ENCODE peak calls at places on chromosomes 12 and 14, in four cellular contexts. Y, Q, U and R are unnamed samples.

GRCh38 chr12:130686511-130686981 is 29.6 kb downstream of the RIMBP2 start:
- DNase-seq in Y (no peak), Q (no peak), U (no peak), R (no peak)

GRCh38 chr14:73457935-73458218 is 469 bp downstream of the NUMB start:
- DNase-seq in Y (no peak), Q (peak), U (no peak), R (no peak)

GRCh38 chr12:9741726-9742125 is 8.8 kb upstream of the CLECL1 start:
- DNase-seq in Y (no peak), Q (no peak), U (peak), R (no peak)

GRCh38 chr12:13592063-13592942 is 389.1 kb downstream of the GRIN2B start:
- DNase-seq in Y (no peak), Q (no peak), U (no peak), R (no peak)

GRCh38 chr12:2294651-2295475 is 242.1 kb downstream of the CACNA1C start:
- DNase-seq in Y (peak), Q (no peak), U (peak), R (no peak)

GRCh38 chr14:77615231-77616132 is 955 bp downstream of the SPTLC2 start:
- DNase-seq in Y (no peak), Q (peak), U (peak), R (no peak)

GRCh38 chr14:56715938-56716337 is 94.3 kb downstream of the OTX2 start:
- DNase-seq in Y (no peak), Q (no peak), U (no peak), R (no peak)

GRCh38 chr14:92719421-92719820 is 29.0 kb downstream of the LGMN start:
- DNase-seq in Y (no peak), Q (no peak), U (no peak), R (no peak)

GRCh38 chr12:70744133-70744532 is 106.9 kb upstream of the PTPRB start:
- DNase-seq in Y (no peak), Q (no peak), U (no peak), R (no peak)

GRCh38 chr14:63398952-63399351 is 80.2 kb upstream of the GPHB5 start:
- DNase-seq in Y (no peak), Q (no peak), U (no peak), R (no peak)

GRCh38 chr12:70246580-70246979 is 3.3 kb downstream of the CNOT2 start:
- DNase-seq in Y (no peak), Q (no peak), U (no peak), R (no peak)

GRCh38 chr14:64005822-64006221 is 153.0 kb downstream of the SYNE2 start:
- DNase-seq in Y (no peak), Q (no peak), U (peak), R (no peak)

GRCh38 chr14:84961637-84962036 is 568.3 kb upstream of the FLRT2 start:
- DNase-seq in Y (no peak), Q (no peak), U (no peak), R (no peak)

GRCh38 chr14:44168566-44168965 is 338.5 kb downstream of the FSCB start:
- DNase-seq in Y (no peak), Q (no peak), U (no peak), R (no peak)

GRCh38 chr12:103879878-103880277 is 38.8 kb upstream of the NT5DC3 start:
- DNase-seq in Y (no peak), Q (no peak), U (no peak), R (no peak)

GRCh38 chr14:100533647-100534485 is 53.4 kb downstream of the BEGAIN start:
- DNase-seq in Y (peak), Q (peak), U (no peak), R (no peak)

GRCh38 chr12:130489293-130489692 is 151.6 kb downstream of the PIWIL1 start:
- DNase-seq in Y (no peak), Q (no peak), U (no peak), R (no peak)

GRCh38 chr12:88472775-88473174 is 107.5 kb downstream of the KITLG start:
- DNase-seq in Y (no peak), Q (no peak), U (no peak), R (no peak)

GRCh38 chr14:28772613-28773012 is 6.0 kb downstream of the FOXG1 start:
- DNase-seq in Y (no peak), Q (no peak), U (no peak), R (no peak)

GRCh38 chr14:33786091-33786825 is 164.6 kb downstream of the EGLN3 start:
- DNase-seq in Y (no peak), Q (no peak), U (no peak), R (no peak)

GRCh38 chr12:42759622-42760273 is 170.2 kb upstream of the PRICKLE1 start:
- DNase-seq in Y (peak), Q (no peak), U (no peak), R (peak)

GRCh38 chr12:9365296-9365695 is 157.1 kb upstream of the PZP start:
- DNase-seq in Y (no peak), Q (no peak), U (no peak), R (peak)

GRCh38 chr12:21823581-21823980 is 49.1 kb upstream of the KCNJ8 start:
- DNase-seq in Y (no peak), Q (no peak), U (no peak), R (no peak)

GRCh38 chr12:118127867-118128266 is 8.1 kb upstream of the PEBP1 start:
- DNase-seq in Y (no peak), Q (no peak), U (no peak), R (no peak)

GRCh38 chr14:103141117-103141796 is 18.0 kb downstream of the TNFAIP2 start:
- DNase-seq in Y (no peak), Q (no peak), U (peak), R (no peak)

GRCh38 chr12:92735131-92735721 is 32.4 kb downstream of the PLEKHG7 start:
- DNase-seq in Y (peak), Q (no peak), U (no peak), R (peak)

GRCh38 chr12:102765736-102766135 is 151.3 kb downstream of the PAH start:
- DNase-seq in Y (no peak), Q (no peak), U (no peak), R (peak)

GRCh38 chr14:37343307-37344094 is 145.8 kb downstream of the MIPOL1 start:
- DNase-seq in Y (no peak), Q (no peak), U (no peak), R (no peak)

GRCh38 chr12:120702629-120703028 is 7.6 kb upstream of the UNC119B start:
- DNase-seq in Y (no peak), Q (no peak), U (no peak), R (no peak)

GRCh38 chr12:114671321-114671663 is 12.7 kb downstream of the TBX3 start:
- DNase-seq in Y (no peak), Q (no peak), U (no peak), R (no peak)

GRCh38 chr12:114670257-114670955 is 13.6 kb downstream of the TBX3 start:
- DNase-seq in Y (no peak), Q (no peak), U (no peak), R (no peak)

GRCh38 chr12:114672817-114673168 is 11.2 kb downstream of the TBX3 start:
- DNase-seq in Y (no peak), Q (no peak), U (no peak), R (no peak)

GRCh38 chr12:114673169-114673833 is 10.7 kb downstream of the TBX3 start:
- DNase-seq in Y (peak), Q (no peak), U (no peak), R (peak)

GRCh38 chr12:114671664-114672476 is 12.1 kb downstream of the TBX3 start:
- DNase-seq in Y (peak), Q (no peak), U (no peak), R (no peak)
- H3K4me3 ChIP-seq in Y (peak), Q (no peak), U (no peak), R (peak)

GRCh38 chr12:94730846-94731245 is 80.5 kb upstream of the TMCC3 start:
- DNase-seq in Y (no peak), Q (no peak), U (no peak), R (no peak)

GRCh38 chr12:94721173-94721572 is 70.8 kb upstream of the TMCC3 start:
- DNase-seq in Y (no peak), Q (no peak), U (peak), R (no peak)

GRCh38 chr12:94722664-94723063 is 72.3 kb upstream of the TMCC3 start:
- DNase-seq in Y (no peak), Q (no peak), U (no peak), R (no peak)

GRCh38 chr12:94725375-94726168 is 75.2 kb upstream of the TMCC3 start:
- DNase-seq in Y (peak), Q (no peak), U (peak), R (peak)
- TF ChIP-seq CTCF in Y (peak), Q (no peak), U (peak), R (peak)

DNA sequence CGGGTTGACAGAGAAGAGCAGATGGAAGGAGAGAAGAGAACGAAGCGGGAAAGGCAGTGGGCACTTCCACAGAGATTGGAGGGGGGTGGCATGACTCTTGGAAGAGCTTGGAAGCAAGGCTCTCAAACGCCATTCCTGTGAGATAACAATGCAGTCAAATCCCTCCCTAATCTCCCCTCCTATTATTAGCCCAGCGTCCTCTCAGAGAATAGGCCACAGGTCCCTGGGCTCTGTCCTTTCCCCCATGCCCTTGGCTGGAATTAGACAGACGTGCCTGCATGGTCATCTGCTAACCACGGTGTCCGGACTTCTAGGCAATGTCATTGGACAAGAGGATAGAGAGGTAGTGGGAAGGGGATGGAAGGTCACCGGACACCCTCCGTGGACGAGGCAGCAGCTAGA is 8.0 kb upstream of the MYH7 start:
- DNase-seq in Y (no peak), Q (no peak), U (no peak), R (no peak)
- H3K4me3 ChIP-seq in Y (no peak), Q (no peak), U (no peak), R (no peak)

DNA sequence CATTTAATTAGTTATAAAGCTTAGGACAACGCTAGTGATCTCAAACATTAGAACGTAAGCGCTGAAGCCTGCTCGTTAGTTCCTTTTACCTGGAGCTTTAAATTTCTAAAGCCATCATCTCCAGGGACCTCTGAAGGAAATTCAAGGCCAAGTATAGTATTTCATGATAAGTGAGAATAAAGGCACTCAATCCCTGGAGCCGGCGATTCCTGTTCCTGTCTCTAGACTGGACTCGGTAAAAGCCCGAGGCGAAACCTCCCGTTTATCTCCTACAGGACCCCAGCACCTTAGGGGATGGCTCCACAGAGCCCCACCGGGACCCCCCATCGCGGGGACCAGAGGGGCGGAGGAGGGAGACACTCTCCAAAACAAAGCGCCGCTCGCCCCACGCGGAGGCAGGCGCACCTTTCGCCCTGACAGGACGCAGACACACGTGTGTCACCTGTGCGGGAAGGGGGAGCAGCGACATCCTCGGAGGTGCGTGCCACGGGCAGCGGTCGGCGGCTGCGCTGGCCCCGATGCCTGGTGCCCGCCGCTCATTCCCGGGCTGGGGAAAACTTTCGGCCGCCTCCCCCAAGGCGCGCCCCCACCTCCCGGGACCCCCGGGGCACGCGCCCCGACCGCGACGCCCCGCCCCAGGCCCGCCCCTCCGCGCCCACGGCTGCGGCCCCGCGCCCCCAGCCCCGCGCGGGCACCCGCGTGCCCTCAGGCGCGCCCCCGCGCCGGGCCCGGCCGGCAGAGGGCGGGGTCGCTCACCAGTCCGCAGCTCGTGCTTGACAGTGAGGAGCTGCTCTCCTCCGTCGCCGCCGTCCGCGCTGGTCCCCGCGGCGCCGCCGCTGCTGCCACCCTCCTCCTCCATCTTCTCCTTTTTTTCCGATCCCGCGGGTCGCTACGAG is 617 bp downstream of the RPS6KA5 start:
- DNase-seq in Y (peak), Q (peak), U (peak), R (no peak)
- TF ChIP-seq CTCF in Y (peak), Q (no peak), U (no peak), R (no peak)